ENCODE peak calls at places on chromosomes 6 and 20, in nine cellular contexts. E, U, Q, X, A, D, N, S and I are unnamed samples. For H3K36me3, the result is how much of the 10 kb centered on the place peaks cover.

GRCh38 chr20:12086359-12086758 is 168.7 kb downstream of the BTBD3 start:
- DNase-seq in N (no peak), U (no peak), E (peak), S (no peak), D (no peak), A (no peak), Q (no peak), X (no peak), I (no peak)

GRCh38 chr20:47334022-47334551 is 22.4 kb downstream of the ZMYND8 start:
- DNase-seq in E (peak), Q (no peak), X (no peak), A (no peak), D (no peak), N (no peak), U (peak), S (no peak), I (no peak)

GRCh38 chr20:47382746-47383145 is 26.2 kb upstream of the ZMYND8 start:
- DNase-seq in N (no peak), Q (no peak), S (no peak), A (no peak), E (no peak), X (no peak), D (no peak), U (no peak), I (no peak)

GRCh38 chr6:150528648-150529285 is 70.9 kb upstream of the PLEKHG1 start:
- DNase-seq in E (peak), Q (peak), D (peak), X (peak), U (peak), A (no peak), N (peak), S (peak), I (no peak)

GRCh38 chr6:25013249-25013648 is 77.5 kb upstream of the RIPOR2 start:
- DNase-seq in X (no peak), U (no peak), N (no peak), Q (no peak), S (no peak), E (no peak), D (no peak), A (no peak), I (no peak)

GRCh38 chr6:119148102-119148824 is 69.8 kb upstream of the FAM184A start:
- DNase-seq in X (peak), A (peak), S (no peak), D (no peak), E (peak), N (peak), Q (no peak), U (no peak), I (no peak)

GRCh38 chr20:46192376-46192944 is 74.3 kb downstream of the CD40 start:
- DNase-seq in A (no peak), U (no peak), E (no peak), D (no peak), S (no peak), X (no peak), Q (no peak), N (no peak), I (no peak)

GRCh38 chr20:46025376-46025783 is 3.6 kb upstream of the SLC12A5 start:
- DNase-seq in D (no peak), X (no peak), U (no peak), A (no peak), E (no peak), Q (no peak), S (no peak), N (no peak), I (no peak)

GRCh38 chr6:133768656-133769295 is 120.1 kb upstream of the TCF21 start:
- DNase-seq in U (no peak), E (no peak), Q (peak), D (no peak), X (peak), S (peak), A (no peak), N (peak), I (no peak)

GRCh38 chr20:46717818-46718541 is 8.5 kb downstream of the SLC2A10 start:
- DNase-seq in X (no peak), D (no peak), E (no peak), U (no peak), S (no peak), A (no peak), N (no peak), Q (no peak), I (no peak)

GRCh38 chr20:17646901-17647301 is 35.1 kb downstream of the RRBP1 start:
- DNase-seq in D (no peak), Q (peak), U (no peak), S (no peak), X (no peak), N (no peak), A (no peak), E (no peak), I (no peak)

GRCh38 chr6:162917506-162917905 is 189.7 kb downstream of the PACRG start:
- DNase-seq in U (no peak), S (no peak), Q (no peak), A (no peak), X (no peak), N (no peak), D (no peak), E (peak), I (no peak)

GRCh38 chr6:31010393-31011060 is at the start of gene MUC22:
- DNase-seq in N (no peak), U (no peak), S (no peak), X (no peak), Q (no peak), A (no peak), D (no peak), E (peak), I (no peak)

GRCh38 chr6:111551521-111552231 is 54.0 kb downstream of the TRAF3IP2 start:
- DNase-seq in S (no peak), A (no peak), D (peak), E (no peak), N (no peak), U (peak), X (no peak), Q (no peak), I (no peak)

GRCh38 chr6:15675537-15676170 is 12.8 kb upstream of the DTNBP1 start:
- DNase-seq in N (no peak), D (no peak), A (no peak), S (no peak), U (no peak), Q (no peak), E (no peak), X (no peak), I (no peak)

GRCh38 chr6:108714012-108714773 is 134.0 kb upstream of the ARMC2 start:
- DNase-seq in X (peak), N (peak), D (no peak), A (no peak), U (no peak), Q (no peak), S (no peak), E (peak), I (no peak)

GRCh38 chr20:62149532-62150235 is 6.1 kb downstream of the SS18L1 start:
- DNase-seq in E (peak), N (no peak), X (no peak), S (no peak), Q (no peak), D (peak), U (no peak), A (no peak), I (no peak)

GRCh38 chr6:117451607-117452164 is 25.9 kb upstream of the ROS1 start:
- DNase-seq in U (no peak), Q (no peak), X (no peak), S (no peak), E (peak), N (no peak), D (no peak), A (no peak), I (no peak)

GRCh38 chr6:87407531-87407895 is 259 bp upstream of the CFAP206 start:
- DNase-seq in S (no peak), D (no peak), U (no peak), A (peak), N (no peak), X (no peak), E (peak), Q (no peak), I (no peak)

GRCh38 chr6:144718431-144718830 is 433.3 kb downstream of the UTRN start:
- DNase-seq in U (no peak), E (peak), S (no peak), Q (no peak), D (no peak), A (no peak), N (no peak), X (no peak), I (no peak)

GRCh38 chr20:11929947-11930346 is 12.3 kb downstream of the BTBD3 start:
- DNase-seq in D (no peak), X (no peak), A (no peak), U (no peak), Q (no peak), N (no peak), E (no peak), S (no peak), I (no peak)

GRCh38 chr20:1933465-1933870 is 38.3 kb downstream of the SIRPA start:
- DNase-seq in A (no peak), X (peak), D (no peak), U (peak), Q (peak), S (peak), N (peak), E (peak), I (no peak)

GRCh38 chr20:5835234-5835845 is 85.1 kb downstream of the SHLD1 start:
- DNase-seq in Q (peak), E (peak), N (no peak), D (no peak), A (no peak), X (no peak), S (peak), U (no peak), I (no peak)

GRCh38 chr6:34189806-34190503 is 44.1 kb upstream of the GRM4 start:
- DNase-seq in U (no peak), E (no peak), S (no peak), Q (no peak), D (no peak), X (peak), N (no peak), A (no peak), I (no peak)

GRCh38 chr20:10596726-10597125 is 77.1 kb downstream of the JAG1 start:
- DNase-seq in U (no peak), X (no peak), Q (no peak), N (no peak), S (no peak), E (peak), A (no peak), D (no peak), I (no peak)

GRCh38 chr6:110329729-110330436 is 28.3 kb downstream of the METTL24 start:
- DNase-seq in Q (peak), A (no peak), U (no peak), X (no peak), D (no peak), S (no peak), E (peak), N (no peak), I (no peak)

GRCh38 chr6:110331383-110331782 is 26.8 kb downstream of the METTL24 start:
- DNase-seq in U (no peak), D (no peak), S (no peak), Q (no peak), N (no peak), X (no peak), A (no peak), E (no peak), I (no peak)

GRCh38 chr6:110328231-110328630 is 29.9 kb downstream of the METTL24 start:
- DNase-seq in X (no peak), N (no peak), D (no peak), A (no peak), Q (no peak), S (no peak), E (peak), U (no peak), I (no peak)

GRCh38 chr6:110331816-110332215 is 26.3 kb downstream of the METTL24 start:
- DNase-seq in Q (no peak), N (peak), U (no peak), A (no peak), E (peak), S (no peak), D (no peak), X (no peak), I (no peak)

GRCh38 chr6:110329348-110329728 is 28.8 kb downstream of the METTL24 start:
- DNase-seq in Q (peak), D (no peak), A (no peak), N (peak), S (no peak), X (no peak), U (no peak), E (peak), I (no peak)
- H3K4me3 ChIP-seq in Q (peak), D (peak), A (no peak), N (peak), S (no peak), X (peak), U (peak), E (no peak), I (no peak)

GRCh38 chr6:56956481-56956880 is 1.6 kb downstream of the BEND6 start:
- DNase-seq in D (no peak), N (no peak), E (no peak), S (no peak), X (no peak), U (no peak), Q (no peak), A (no peak), I (no peak)

GRCh38 chr6:56954389-56955170 is at the start of gene BEND6:
- DNase-seq in N (peak), X (peak), A (no peak), Q (no peak), U (peak), E (peak), S (peak), D (no peak), I (peak)

GRCh38 chr6:56957856-56958255 is 2.9 kb downstream of the BEND6 start:
- DNase-seq in X (no peak), D (no peak), E (no peak), Q (no peak), S (no peak), U (no peak), N (no peak), A (no peak), I (no peak)

GRCh38 chr6:56953597-56954388 is 1.1 kb upstream of the BEND6 start:
- DNase-seq in Q (peak), D (no peak), X (no peak), N (no peak), U (no peak), E (no peak), S (no peak), A (no peak), I (peak)

GRCh38 chr6:56955171-56956155 is 556 bp downstream of the BEND6 start:
- DNase-seq in D (peak), S (peak), A (peak), Q (peak), X (peak), N (peak), E (peak), U (peak), I (peak)
- TF ChIP-seq CTCF in D (peak), S (peak), A (peak), Q (peak), X (peak), N (peak), E (peak), U (peak), I (peak)

DNA sequence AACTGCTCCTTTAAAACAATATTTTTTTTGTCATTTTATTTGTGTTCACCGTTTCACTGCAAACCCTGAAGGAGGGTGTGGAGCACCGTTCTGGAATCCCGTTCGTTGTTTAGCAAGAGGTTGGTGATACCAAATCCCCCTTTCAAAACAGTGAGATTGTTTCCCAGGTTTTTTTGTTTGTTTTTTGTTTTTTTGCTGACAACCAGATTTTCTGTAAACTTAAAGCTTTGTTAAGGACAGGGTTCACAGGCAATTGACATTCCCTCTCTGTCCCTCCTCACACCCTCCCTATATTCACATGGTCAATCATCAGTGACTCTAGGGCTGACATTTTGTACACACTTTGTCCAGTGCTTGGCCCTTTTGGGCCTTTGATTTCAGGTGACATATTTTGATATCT is 21.0 kb upstream of the MROH8 start:
- DNase-seq in U (no peak), Q (no peak), A (no peak), X (no peak), N (no peak), S (no peak), D (no peak), E (no peak), I (no peak)
- H3K36me3 ChIP-seq in U (under half), Q (under half), A (under half), X (under half), N (under half), S (half or more), D (under half), E (under half), I (under half)

DNA sequence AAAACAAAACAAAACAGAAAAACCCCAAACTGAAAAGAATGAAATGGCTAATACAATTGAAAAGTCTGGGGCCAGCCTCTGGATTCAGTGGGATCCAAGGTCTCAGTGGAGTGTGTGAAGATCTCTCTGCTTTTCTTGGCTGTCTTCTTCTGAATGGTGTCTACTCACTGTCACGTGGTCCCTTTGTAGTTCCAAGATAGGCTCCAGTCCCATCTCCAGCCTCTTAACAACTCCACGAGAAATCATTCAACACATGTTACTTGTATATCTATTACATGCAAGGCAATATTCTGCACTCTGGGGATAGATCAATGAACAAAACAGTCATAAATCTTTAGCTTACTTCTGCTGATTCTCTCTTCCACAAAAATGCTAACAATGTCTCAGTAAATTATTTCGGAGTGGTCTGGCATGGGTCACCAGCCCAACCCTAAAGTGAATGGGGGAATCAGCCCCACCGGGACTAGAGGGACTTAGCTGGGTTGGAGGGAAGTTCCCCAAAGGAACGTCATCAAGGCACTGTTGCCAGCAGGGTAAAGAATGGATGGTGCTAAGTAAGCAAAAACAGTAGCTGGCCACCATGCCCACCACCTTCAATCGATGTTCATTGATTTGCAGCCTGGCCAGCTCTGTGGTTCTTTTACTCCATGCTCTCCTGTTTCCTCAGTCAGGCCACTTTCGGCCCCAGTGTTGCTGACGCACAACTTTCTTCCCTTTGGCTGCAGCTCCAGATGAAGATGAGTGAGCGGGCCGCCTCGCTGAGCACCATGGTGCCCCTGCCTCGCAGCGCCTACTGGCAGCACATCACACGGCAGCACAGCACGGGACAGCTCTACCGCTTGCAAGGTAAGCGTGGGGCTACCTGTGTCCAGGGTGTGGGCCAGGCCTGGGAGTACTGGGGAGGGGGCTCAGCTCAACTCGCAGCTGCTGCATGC is 167.6 kb downstream of the DOK5 start:
- DNase-seq in N (no peak), Q (no peak), E (no peak), D (no peak), X (no peak), S (no peak), A (no peak), U (peak), I (no peak)
- H3K4me3 ChIP-seq in N (no peak), Q (no peak), E (no peak), D (no peak), X (no peak), S (no peak), A (no peak), U (no peak), I (no peak)